ENCODE peak calls at places on chromosomes 4 and X, in five cellular contexts. E is mucosa of descending colon; C is fibroblast of the conjunctiva; R is activated CD8-positive, alpha-beta T cell treated with anti-CD3 and anti-CD28 coated beads for 36 hours; A is NCI-H146. N is an unnamed sample.

GRCh38 chr4:136121431-136121830 is 1410.9 kb downstream of the PCDH18 start:
- DNase-seq in A (no peak), C (no peak), E (no peak), R (no peak), N (no peak)

GRCh38 chr4:112509243-112510190 is 6.5 kb downstream of the NEUROG2 start:
- DNase-seq in A (peak), C (no peak), R (peak), E (no peak), N (no peak)

GRCh38 chr4:143395054-143395453 is 58.4 kb downstream of the GAB1 start:
- DNase-seq in A (no peak), E (no peak), R (no peak), C (no peak), N (no peak)

GRCh38 chrX:110852180-110852579 is 56.6 kb upstream of the CHRDL1 start:
- DNase-seq in A (no peak), R (peak), E (peak), C (no peak), N (no peak)

GRCh38 chrX:28609917-28610613 is 22.8 kb downstream of the IL1RAPL1 start:
- DNase-seq in C (no peak), E (no peak), R (no peak), A (no peak), N (no peak)

GRCh38 chrX:70998402-70999027 is 67.6 kb upstream of the SLC7A3 start:
- DNase-seq in C (peak), A (peak), R (peak), E (peak), N (no peak)

GRCh38 chr4:7128234-7128633 is 60.4 kb upstream of the GRPEL1 start:
- DNase-seq in E (no peak), A (no peak), R (no peak), C (no peak), N (no peak)

GRCh38 chr4:114780205-114780604 is 181.6 kb downstream of the UGT8 start:
- DNase-seq in A (peak), R (no peak), C (peak), E (peak), N (peak)

GRCh38 chrX:4710618-4711433 is 997.4 kb upstream of the PRKX start:
- DNase-seq in R (no peak), E (no peak), C (no peak), A (peak), N (no peak)

GRCh38 chr4:7442609-7443140 is 7.9 kb upstream of the PSAPL1 start:
- DNase-seq in A (no peak), R (no peak), C (no peak), E (no peak), N (no peak)

GRCh38 chr4:80090101-80090500 is 17.1 kb upstream of the ANTXR2 start:
- DNase-seq in E (no peak), R (no peak), A (no peak), C (no peak), N (no peak)

GRCh38 chr4:53809816-53810215 is 218.5 kb upstream of the LNX1 start:
- DNase-seq in A (no peak), R (no peak), C (no peak), E (no peak), N (no peak)

GRCh38 chrX:9902651-9903050 is 64.5 kb upstream of the CLDN34 start:
- DNase-seq in R (no peak), A (no peak), E (no peak), C (no peak), N (no peak)

GRCh38 chr4:108694423-108694822 is 44.0 kb downstream of the OSTC start:
- DNase-seq in C (no peak), A (no peak), R (no peak), E (no peak), N (no peak)

GRCh38 chr4:110119347-110119746 is 79.1 kb downstream of the ELOVL6 start:
- DNase-seq in A (no peak), E (peak), R (no peak), C (no peak), N (no peak)

GRCh38 chr4:163353054-163353453 is 9.4 kb downstream of the NPY5R start:
- DNase-seq in C (no peak), R (no peak), E (no peak), A (no peak), N (no peak)

GRCh38 chr4:48334900-48335384 is 6.4 kb upstream of the SLAIN2 start:
- DNase-seq in C (no peak), R (no peak), A (no peak), E (no peak), N (no peak)

GRCh38 chr4:71553605-71554004 is 214.8 kb downstream of the SLC4A4 start:
- DNase-seq in R (no peak), E (no peak), A (no peak), C (peak), N (no peak)

GRCh38 chrX:97563531-97564133 is 679.9 kb downstream of the RPA4 start:
- DNase-seq in A (peak), R (peak), C (peak), E (peak), N (peak)

GRCh38 chr4:83413676-83414075 is 41.9 kb downstream of the HELQ start:
- DNase-seq in C (no peak), A (no peak), E (no peak), R (no peak), N (no peak)

GRCh38 chr4:151407466-151408379 is 1.3 kb upstream of the FHIP1A start:
- DNase-seq in A (no peak), E (peak), R (peak), C (no peak), N (no peak)

GRCh38 chr4:151860561-151861093 is 99.8 kb upstream of the GATB start:
- DNase-seq in E (no peak), R (no peak), A (no peak), C (no peak), N (no peak)

GRCh38 chr4:47390438-47391125 is 72.9 kb downstream of the COMMD8 start:
- DNase-seq in E (no peak), A (no peak), C (no peak), R (no peak), N (no peak)

GRCh38 chrX:9614016-9614415 is 149.2 kb downstream of the TBL1X start:
- DNase-seq in R (no peak), C (no peak), A (no peak), E (no peak), N (no peak)

GRCh38 chr4:57098945-57099344 is 11.2 kb downstream of the IGFBP7 start:
- DNase-seq in C (peak), E (no peak), A (no peak), R (no peak), N (no peak)

N was measured in smooth muscle cell of the brain vasculature.